ENCODE peak calls at places on chromosomes 11 and 22, in nine cellular contexts. C, W, B, J, O, Q, S, F and R are unnamed samples.

GRCh38 chr22:45878051-45878764 is 98.8 kb downstream of the WNT7B start:
- DNase-seq in C (no peak), W (no peak), B (peak), J (peak), O (peak), Q (no peak), S (no peak), F (no peak), R (peak)

GRCh38 chr22:41603873-41604332 is 14.3 kb upstream of the PMM1 start:
- DNase-seq in C (peak), W (no peak), B (no peak), J (no peak), O (no peak), Q (no peak), S (no peak), F (no peak), R (no peak)

GRCh38 chr11:117908261-117908895 is 20.8 kb downstream of the TMPRSS13 start:
- DNase-seq in C (no peak), W (no peak), B (no peak), J (no peak), O (peak), Q (no peak), S (no peak), F (no peak), R (no peak)

GRCh38 chr11:47991266-47991830 is 11.0 kb downstream of the PTPRJ start:
- DNase-seq in C (no peak), W (peak), B (no peak), J (peak), O (peak), Q (peak), S (no peak), F (no peak), R (no peak)

GRCh38 chr22:44884968-44885805 is 124.6 kb downstream of the PHF21B start:
- DNase-seq in C (no peak), W (no peak), B (no peak), J (no peak), O (peak), Q (peak), S (no peak), F (no peak), R (no peak)

GRCh38 chr11:17014321-17014773 is at the start of gene PLEKHA7:
- DNase-seq in C (no peak), W (no peak), B (peak), J (no peak), O (peak), Q (peak), S (no peak), F (no peak), R (peak)

GRCh38 chr11:46120711-46121327 is 435 bp downstream of the PHF21A start:
- DNase-seq in C (peak), W (peak), B (no peak), J (peak), O (peak), Q (peak), S (no peak), F (no peak), R (no peak)

GRCh38 chr11:57456960-57457642 is 3.2 kb upstream of the RTN4RL2 start:
- DNase-seq in C (peak), W (peak), B (peak), J (peak), O (peak), Q (peak), S (peak), F (peak), R (no peak)

GRCh38 chr22:19146215-19146968 is 1.9 kb upstream of the ESS2 start:
- DNase-seq in C (no peak), W (no peak), B (no peak), J (no peak), O (no peak), Q (no peak), S (no peak), F (no peak), R (no peak)

GRCh38 chr22:50548046-50548912 is 2.6 kb downstream of the KLHDC7B start:
- DNase-seq in C (no peak), W (no peak), B (no peak), J (no peak), O (no peak), Q (no peak), S (no peak), F (no peak), R (no peak)

GRCh38 chr11:82405392-82405791 is 328.3 kb downstream of the FAM181B start:
- DNase-seq in C (no peak), W (no peak), B (no peak), J (no peak), O (peak), Q (no peak), S (no peak), F (no peak), R (no peak)

GRCh38 chr11:93085097-93085496 is 112.7 kb downstream of the SLC36A4 start:
- DNase-seq in C (peak), W (no peak), B (no peak), J (no peak), O (no peak), Q (no peak), S (peak), F (no peak), R (no peak)

GRCh38 chr22:24379536-24379935 is 47.9 kb upstream of the ADORA2A start:
- DNase-seq in C (no peak), W (peak), B (no peak), J (no peak), O (no peak), Q (no peak), S (no peak), F (no peak), R (no peak)

GRCh38 chr11:114311946-114312345 is 15.7 kb downstream of the NNMT start:
- DNase-seq in C (peak), W (no peak), B (no peak), J (no peak), O (no peak), Q (no peak), S (no peak), F (no peak), R (no peak)

GRCh38 chr11:8225589-8226036 is 38.1 kb downstream of the LMO1 start:
- DNase-seq in C (peak), W (peak), B (peak), J (peak), O (peak), Q (peak), S (peak), F (peak), R (peak)

GRCh38 chr11:63906087-63906486 is 10.9 kb downstream of the RCOR2 start:
- DNase-seq in C (no peak), W (no peak), B (no peak), J (no peak), O (no peak), Q (no peak), S (no peak), F (no peak), R (no peak)

GRCh38 chr11:57116654-57117053 is 65.1 kb upstream of the LRRC55 start:
- DNase-seq in C (peak), W (peak), B (no peak), J (no peak), O (peak), Q (peak), S (peak), F (no peak), R (no peak)

GRCh38 chr22:32325811-32326237 is 31.8 kb upstream of the RFPL3 start:
- DNase-seq in C (no peak), W (no peak), B (no peak), J (no peak), O (peak), Q (no peak), S (no peak), F (no peak), R (no peak)

GRCh38 chr22:49052023-49052538 is 775.6 kb downstream of the BRD1 start:
- DNase-seq in C (no peak), W (no peak), B (no peak), J (no peak), O (peak), Q (no peak), S (no peak), F (no peak), R (no peak)

GRCh38 chr22:45208696-45208992 is 32.0 kb downstream of the KIAA0930 start:
- DNase-seq in C (no peak), W (no peak), B (no peak), J (no peak), O (no peak), Q (no peak), S (no peak), F (no peak), R (no peak)

GRCh38 chr11:67304511-67305113 is 1.3 kb downstream of the SSH3 start:
- DNase-seq in C (no peak), W (no peak), B (no peak), J (no peak), O (peak), Q (no peak), S (no peak), F (no peak), R (no peak)

GRCh38 chr11:3218483-3219280 is at the start of gene MRGPRG:
- DNase-seq in C (no peak), W (no peak), B (no peak), J (no peak), O (peak), Q (no peak), S (no peak), F (no peak), R (no peak)

GRCh38 chr22:32855023-32855756 is 53.7 kb downstream of the TIMP3 start:
- DNase-seq in C (no peak), W (no peak), B (no peak), J (no peak), O (no peak), Q (no peak), S (no peak), F (no peak), R (no peak)

GRCh38 chr11:74701351-74701750 is 29.9 kb downstream of the CHRDL2 start:
- DNase-seq in C (no peak), W (no peak), B (no peak), J (no peak), O (peak), Q (no peak), S (no peak), F (no peak), R (no peak)
- TF ChIP-seq CTCF in C (peak), W (peak), B (peak), J (no peak), O (peak), Q (no peak), S (no peak), F (no peak), R (peak)

DNA sequence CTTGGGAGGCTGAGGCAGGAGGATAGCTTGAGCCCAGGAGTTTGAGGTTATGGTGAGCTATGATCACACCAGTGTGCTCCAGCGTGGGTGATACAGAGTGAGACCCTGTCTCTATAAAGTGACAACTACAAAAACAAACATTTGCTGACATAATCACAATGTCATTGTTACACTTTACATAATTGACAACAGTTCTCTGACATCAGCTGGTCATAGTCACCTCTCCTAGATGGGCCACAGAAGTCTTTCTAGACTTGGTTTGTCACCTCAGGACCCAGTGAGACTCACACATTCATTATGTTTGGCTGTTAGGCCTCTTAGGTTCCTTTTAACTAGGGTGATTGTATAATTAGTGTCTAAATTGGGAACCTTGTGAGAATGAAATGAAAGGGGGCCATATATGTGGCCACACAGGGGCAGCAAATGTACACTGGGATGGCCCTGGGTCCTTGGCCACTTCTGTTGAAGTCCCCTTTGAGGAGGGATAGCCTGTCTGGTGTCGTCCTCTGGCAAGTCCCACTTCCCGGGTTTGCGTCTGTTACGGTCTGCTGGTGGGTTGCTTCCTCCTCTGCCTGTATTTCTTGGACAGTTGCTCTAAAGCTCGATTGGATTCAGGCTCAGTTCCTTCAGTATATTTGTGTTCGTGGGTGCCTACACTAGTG is 5.8 kb upstream of the PPIL2 start:
- DNase-seq in C (no peak), W (no peak), B (no peak), J (no peak), O (no peak), Q (no peak), S (no peak), F (no peak), R (no peak)
- TF ChIP-seq CTCF in C (no peak), W (no peak), B (no peak), J (no peak), O (no peak), Q (no peak), S (no peak), F (no peak), R (no peak)

DNA sequence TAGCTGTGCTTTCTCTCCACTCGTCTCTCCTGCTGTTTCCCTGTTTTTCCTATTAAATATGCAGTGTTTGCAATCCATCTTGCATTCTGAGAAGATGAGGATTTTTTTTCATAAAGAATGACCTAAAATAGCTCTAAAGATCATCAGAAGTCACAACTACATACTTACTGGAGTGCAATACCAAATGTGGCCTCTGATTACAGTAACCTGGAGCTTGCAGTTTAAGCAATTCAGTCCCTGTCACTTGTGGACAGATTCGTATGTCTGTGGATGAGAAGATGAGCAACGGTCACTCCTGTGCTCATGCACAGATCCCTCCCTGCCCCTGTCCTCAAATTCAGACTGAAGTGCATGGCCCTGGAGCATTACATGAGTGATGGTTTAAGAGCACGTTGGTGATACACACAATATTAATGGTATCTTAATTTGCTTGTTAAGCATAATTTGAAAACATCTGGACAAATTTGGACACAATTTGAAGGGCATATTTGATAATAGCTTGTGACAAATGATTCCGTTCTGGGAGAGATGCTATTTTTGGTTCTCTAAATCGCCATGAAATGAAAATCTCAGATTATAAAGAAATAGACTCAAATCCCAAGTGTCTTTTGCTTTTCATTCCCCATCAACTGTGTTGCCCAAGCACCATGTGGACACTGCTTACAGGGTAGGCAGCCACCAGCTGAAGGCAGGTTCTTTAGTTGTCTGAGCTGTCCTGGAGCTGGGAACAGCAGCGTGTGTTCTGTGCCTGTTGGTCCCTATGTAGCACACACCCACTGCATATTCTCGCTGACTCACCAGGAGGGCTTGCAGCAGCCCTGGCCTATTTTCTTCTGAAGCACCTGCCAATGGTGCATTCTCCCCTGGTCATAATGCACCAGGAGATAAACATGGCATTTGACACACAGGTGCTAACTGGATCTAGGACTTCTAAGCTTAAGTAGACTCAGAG is 32.6 kb upstream of the PRAME start:
- DNase-seq in C (no peak), W (no peak), B (no peak), J (no peak), O (no peak), Q (no peak), S (no peak), F (no peak), R (no peak)
- TF ChIP-seq CTCF in C (no peak), W (peak), B (no peak), J (peak), O (peak), Q (peak), S (no peak), F (no peak), R (no peak)

DNA sequence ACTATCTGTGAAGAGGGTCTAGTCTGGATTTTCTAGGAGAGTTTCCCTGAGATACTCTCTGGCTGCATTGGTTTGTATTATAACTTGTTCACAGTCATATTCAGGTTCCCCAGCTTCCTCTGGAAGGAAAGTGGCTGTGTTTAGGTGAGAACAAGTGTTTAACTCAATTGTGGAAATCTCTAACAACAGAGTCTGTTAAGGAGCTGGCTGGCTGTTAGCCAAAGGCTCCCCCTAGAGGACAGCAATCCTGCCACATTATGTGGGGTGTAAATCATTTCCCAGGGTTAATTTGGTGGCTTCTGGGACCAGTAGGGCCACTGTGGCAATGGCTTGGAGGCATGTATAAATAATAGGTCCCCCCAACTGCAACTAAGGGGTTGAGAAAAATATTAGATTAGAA is 18.4 kb downstream of the MS4A6E start:
- DNase-seq in C (no peak), W (peak), B (no peak), J (no peak), O (peak), Q (peak), S (no peak), F (no peak), R (no peak)
- TF ChIP-seq CTCF in C (no peak), W (peak), B (peak), J (no peak), O (peak), Q (peak), S (no peak), F (no peak), R (peak)

GRCh38 chr11:79227732-79228416 is 213.0 kb downstream of the TENM4 start:
- DNase-seq in C (no peak), W (no peak), B (no peak), J (no peak), O (peak), Q (no peak), S (no peak), F (no peak), R (no peak)
- TF ChIP-seq CTCF in C (peak), W (no peak), B (no peak), J (no peak), O (peak), Q (no peak), S (no peak), F (no peak), R (peak)

GRCh38 chr11:130069684-130070108 is at the start of gene APLP2:
- DNase-seq in C (peak), W (peak), B (peak), J (peak), O (peak), Q (peak), S (peak), F (peak), R (peak)

GRCh38 chr11:130071211-130071712 is 1.6 kb downstream of the APLP2 start:
- DNase-seq in C (peak), W (peak), B (no peak), J (no peak), O (no peak), Q (no peak), S (no peak), F (no peak), R (no peak)

GRCh38 chr11:130070829-130071205 is 1.1 kb downstream of the APLP2 start:
- DNase-seq in C (peak), W (no peak), B (no peak), J (no peak), O (peak), Q (no peak), S (no peak), F (no peak), R (no peak)

GRCh38 chr11:130068986-130069683 is 559 bp upstream of the APLP2 start:
- DNase-seq in C (peak), W (peak), B (no peak), J (peak), O (peak), Q (peak), S (peak), F (peak), R (no peak)

DNA sequence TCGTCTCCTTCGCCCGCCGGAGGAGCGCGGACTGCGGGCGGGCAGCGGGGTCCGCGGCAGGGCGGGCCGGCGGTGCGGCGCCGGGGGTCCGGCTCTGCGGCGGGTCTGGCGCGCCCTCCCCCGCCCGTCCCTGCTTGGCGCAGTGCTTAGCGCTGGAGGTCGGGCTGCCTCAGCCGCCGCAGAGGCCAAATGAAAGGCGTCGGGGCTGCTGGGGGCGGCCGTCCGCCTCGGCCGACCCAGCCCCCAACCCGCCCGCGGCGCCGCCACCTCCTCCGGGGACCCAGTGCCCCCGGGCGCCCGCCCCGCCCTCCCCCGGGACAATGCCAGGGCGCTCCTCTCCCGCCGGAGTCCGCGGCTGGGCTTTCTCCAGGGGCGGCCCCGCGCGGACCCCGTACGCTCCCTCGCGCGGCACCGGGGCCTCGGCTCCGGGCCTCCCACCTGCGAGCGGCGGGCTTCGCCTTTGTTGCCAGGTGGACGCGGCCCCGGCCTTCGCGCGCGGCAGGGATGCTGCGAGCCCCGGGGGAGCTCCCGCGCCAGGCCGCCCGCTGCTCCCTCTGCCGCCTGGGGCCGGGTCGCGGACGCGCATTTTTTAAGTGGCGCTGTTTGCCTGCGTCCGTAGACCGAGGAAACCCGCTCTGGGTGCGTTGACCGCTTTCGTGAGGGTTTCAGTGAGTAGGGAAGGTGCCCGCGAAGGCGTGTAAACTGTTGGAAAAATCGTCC is 575 bp downstream of the APLP2 start:
- DNase-seq in C (peak), W (peak), B (peak), J (peak), O (no peak), Q (no peak), S (no peak), F (no peak), R (no peak)
- TF ChIP-seq CTCF in C (peak), W (peak), B (peak), J (no peak), O (no peak), Q (no peak), S (peak), F (no peak), R (no peak)